ENCODE peak calls at places on chromosomes 2 and 18, in ten cellular contexts. K is dermis blood vessel endothelial cell; Y is NCI-H1105 treated with DMSO at 0.1 percent for 48 hours; B is activated T-helper 9 cell treated with anti-CD3 and anti-CD28 coated beads, Interleukin-2, amount 50 U/mL, for 16 hours; L is RPMI8226; Z is ecto neural progenitor cell; I is lower lobe of right lung; T is activated CD4-positive, alpha-beta T cell treated with anti-CD3 and anti-CD28 coated beads for 48 hours; C is psoas muscle; E is endodermal cell. O is an unnamed sample.

GRCh38 chr2:74379851-74380789 is at the start of gene DCTN1:
- DNase-seq in K (peak), Y (peak), B (no peak), L (no peak), Z (peak), I (no peak), T (peak), C (peak), E (peak), O (peak)

GRCh38 chr2:204479557-204479956 is 65.7 kb upstream of the PARD3B start:
- DNase-seq in K (peak), Y (no peak), B (no peak), L (no peak), Z (no peak), I (no peak), T (peak), C (no peak), E (no peak), O (no peak)

GRCh38 chr18:74793746-74794145 is 196.1 kb downstream of the ZNF407 start:
- DNase-seq in K (no peak), Y (no peak), B (no peak), L (no peak), Z (no peak), I (no peak), T (no peak), C (no peak), E (peak), O (no peak)

GRCh38 chr2:68620762-68621161 is 22.6 kb upstream of the PROKR1 start:
- DNase-seq in K (no peak), Y (no peak), B (no peak), L (no peak), Z (no peak), I (no peak), T (no peak), C (no peak), E (no peak), O (no peak)

GRCh38 chr18:54923339-54923956 is 35.8 kb downstream of the CCDC68 start:
- DNase-seq in K (no peak), Y (no peak), B (no peak), L (no peak), Z (no peak), I (peak), T (no peak), C (no peak), E (no peak), O (no peak)

GRCh38 chr2:178238144-178238521 is 43.8 kb downstream of the OSBPL6 start:
- DNase-seq in K (no peak), Y (no peak), B (no peak), L (no peak), Z (no peak), I (no peak), T (no peak), C (no peak), E (no peak), O (no peak)

GRCh38 chr2:73053316-73054114 is 18.0 kb downstream of the SFXN5 start:
- DNase-seq in K (no peak), Y (no peak), B (no peak), L (no peak), Z (no peak), I (no peak), T (no peak), C (no peak), E (no peak), O (peak)

GRCh38 chr2:168528469-168528868 is 72.4 kb downstream of the CERS6 start:
- DNase-seq in K (no peak), Y (no peak), B (no peak), L (no peak), Z (no peak), I (no peak), T (no peak), C (no peak), E (no peak), O (no peak)

GRCh38 chr18:11320981-11321380 is 171.6 kb upstream of the PIEZO2 start:
- DNase-seq in K (no peak), Y (no peak), B (no peak), L (no peak), Z (no peak), I (no peak), T (no peak), C (no peak), E (no peak), O (no peak)

GRCh38 chr2:222521099-222521498 is 96.8 kb downstream of the SGPP2 start:
- DNase-seq in K (no peak), Y (no peak), B (no peak), L (no peak), Z (no peak), I (no peak), T (no peak), C (no peak), E (no peak), O (no peak)

GRCh38 chr2:138559648-138560047 is 58.1 kb downstream of the SPOPL start:
- DNase-seq in K (peak), Y (no peak), B (no peak), L (no peak), Z (no peak), I (no peak), T (no peak), C (no peak), E (no peak), O (no peak)

GRCh38 chr2:122077771-122078170 is 322.3 kb downstream of the TSN start:
- DNase-seq in K (no peak), Y (no peak), B (no peak), L (no peak), Z (no peak), I (no peak), T (no peak), C (no peak), E (no peak), O (no peak)

GRCh38 chr2:74373189-74373588 is 6.9 kb downstream of the DCTN1 start:
- DNase-seq in K (no peak), Y (no peak), B (no peak), L (no peak), Z (no peak), I (peak), T (no peak), C (peak), E (peak), O (no peak)

GRCh38 chr2:187552959-187553681 is 1.1 kb downstream of the TFPI start:
- DNase-seq in K (peak), Y (no peak), B (no peak), L (no peak), Z (no peak), I (no peak), T (no peak), C (no peak), E (no peak), O (no peak)

GRCh38 chr2:206993964-206994363 is 54.6 kb downstream of the CPO start:
- DNase-seq in K (no peak), Y (no peak), B (no peak), L (no peak), Z (no peak), I (peak), T (no peak), C (no peak), E (no peak), O (no peak)

GRCh38 chr18:39037925-39038324 is 1472.3 kb upstream of the CELF4 start:
- DNase-seq in K (no peak), Y (peak), B (no peak), L (no peak), Z (no peak), I (no peak), T (no peak), C (no peak), E (no peak), O (no peak)

GRCh38 chr2:167310442-167310841 is 422.2 kb downstream of the XIRP2 start:
- DNase-seq in K (no peak), Y (no peak), B (no peak), L (no peak), Z (no peak), I (no peak), T (no peak), C (no peak), E (no peak), O (no peak)

GRCh38 chr18:11113046-11113548 is 36.3 kb downstream of the PIEZO2 start:
- DNase-seq in K (no peak), Y (no peak), B (no peak), L (no peak), Z (no peak), I (no peak), T (no peak), C (no peak), E (no peak), O (no peak)

GRCh38 chr2:240060977-240061591 is 7.8 kb upstream of the OR6B3 start:
- DNase-seq in K (peak), Y (peak), B (no peak), L (peak), Z (no peak), I (no peak), T (peak), C (no peak), E (peak), O (peak)

GRCh38 chr2:235384624-235385023 is 109.2 kb upstream of the AGAP1 start:
- DNase-seq in K (no peak), Y (no peak), B (no peak), L (no peak), Z (peak), I (no peak), T (no peak), C (no peak), E (peak), O (peak)

GRCh38 chr2:71456617-71457016 is 3.3 kb downstream of the DYSF start:
- DNase-seq in K (no peak), Y (no peak), B (no peak), L (no peak), Z (no peak), I (no peak), T (no peak), C (no peak), E (peak), O (no peak)